ENCODE peak calls at places on chromosomes 1 and 21, in nine cellular contexts. One of them, this sample, is unnamed.
A peak's percentile ranks its signal among the peaks of the same experiment; 100 is the strongest.

GRCh38 chr1:31412732-31413404 is at the start of gene SERINC2:
- DNase-seq in Panc1: no peak
- DNase-seq in HCT116: no peak
- DNase-seq in GM23338: peak; percentile 84
- DNase-seq in HL-60: no peak
- DNase-seq in K562: peak; percentile 40
- DNase-seq in SK-N-SH: peak; percentile 89
- DNase-seq in GM12878: no peak
- DNase-seq in HepG2: no peak
- DNase-seq in this sample: no peak

GRCh38 chr1:189158155-189158554 is 1319.5 kb downstream of the BRINP3 start:
- DNase-seq in Panc1: no peak
- DNase-seq in HCT116: no peak
- DNase-seq in GM23338: no peak
- DNase-seq in HL-60: no peak
- DNase-seq in K562: peak; percentile 21
- DNase-seq in SK-N-SH: no peak
- DNase-seq in GM12878: no peak
- DNase-seq in HepG2: no peak
- DNase-seq in this sample: no peak

GRCh38 chr21:34029724-34030528 is 43.5 kb upstream of the MRPS6 start:
- DNase-seq in Panc1: peak; percentile 39
- DNase-seq in HCT116: peak; percentile 84
- DNase-seq in GM23338: peak; percentile 95
- DNase-seq in HL-60: no peak
- DNase-seq in K562: peak; percentile 89
- DNase-seq in SK-N-SH: peak; percentile 56
- DNase-seq in GM12878: peak; percentile 87
- DNase-seq in HepG2: peak; percentile 23
- DNase-seq in this sample: peak; percentile 84

GRCh38 chr1:226125097-226125630 is 61.4 kb downstream of the ACBD3 start:
- DNase-seq in Panc1: peak; percentile 57
- DNase-seq in HCT116: peak; percentile 74
- DNase-seq in GM23338: peak; percentile 92
- DNase-seq in HL-60: peak; percentile 74
- DNase-seq in K562: peak; percentile 94
- DNase-seq in SK-N-SH: peak; percentile 90
- DNase-seq in GM12878: peak; percentile 55
- DNase-seq in HepG2: peak; percentile 70
- DNase-seq in this sample: peak; percentile 86

GRCh38 chr1:226625326-226625725 is 76.8 kb downstream of the STUM start:
- DNase-seq in Panc1: no peak
- DNase-seq in HCT116: no peak
- DNase-seq in GM23338: no peak
- DNase-seq in HL-60: no peak
- DNase-seq in K562: no peak
- DNase-seq in SK-N-SH: no peak
- DNase-seq in GM12878: no peak
- DNase-seq in HepG2: no peak
- DNase-seq in this sample: no peak

GRCh38 chr1:176994926-176995596 is 169.5 kb downstream of the ASTN1 start:
- DNase-seq in Panc1: no peak
- DNase-seq in HCT116: no peak
- DNase-seq in GM23338: no peak
- DNase-seq in HL-60: no peak
- DNase-seq in K562: no peak
- DNase-seq in SK-N-SH: no peak
- DNase-seq in GM12878: no peak
- DNase-seq in HepG2: no peak
- DNase-seq in this sample: no peak

GRCh38 chr1:169240449-169241242 is 127.0 kb downstream of the NME7 start:
- DNase-seq in Panc1: peak; percentile 20
- DNase-seq in HCT116: no peak
- DNase-seq in GM23338: no peak
- DNase-seq in HL-60: no peak
- DNase-seq in K562: no peak
- DNase-seq in SK-N-SH: no peak
- DNase-seq in GM12878: no peak
- DNase-seq in HepG2: no peak
- DNase-seq in this sample: no peak

GRCh38 chr1:44030606-44031050 is 634 bp downstream of the SLC6A9 start:
- DNase-seq in Panc1: no peak
- DNase-seq in HCT116: no peak
- DNase-seq in GM23338: peak; percentile 77
- DNase-seq in HL-60: peak; percentile 25
- DNase-seq in K562: peak; percentile 71
- DNase-seq in SK-N-SH: peak; percentile 88
- DNase-seq in GM12878: no peak
- DNase-seq in HepG2: peak; percentile 34
- DNase-seq in this sample: no peak

GRCh38 chr21:31409849-31410762 is 66.0 kb upstream of the TIAM1 start:
- DNase-seq in Panc1: no peak
- DNase-seq in HCT116: no peak
- DNase-seq in GM23338: no peak
- DNase-seq in HL-60: no peak
- DNase-seq in K562: no peak
- DNase-seq in SK-N-SH: no peak
- DNase-seq in GM12878: no peak
- DNase-seq in HepG2: no peak
- DNase-seq in this sample: no peak

GRCh38 chr1:4658643-4659042 is 4.2 kb downstream of the AJAP1 start:
- DNase-seq in Panc1: no peak
- DNase-seq in HCT116: no peak
- DNase-seq in GM23338: no peak
- DNase-seq in HL-60: no peak
- DNase-seq in K562: no peak
- DNase-seq in SK-N-SH: no peak
- DNase-seq in GM12878: no peak
- DNase-seq in HepG2: no peak
- DNase-seq in this sample: no peak

GRCh38 chr1:6935379-6936307 is 150.4 kb downstream of the CAMTA1 start:
- DNase-seq in Panc1: no peak
- DNase-seq in HCT116: no peak
- DNase-seq in GM23338: no peak
- DNase-seq in HL-60: no peak
- DNase-seq in K562: no peak
- DNase-seq in SK-N-SH: peak; percentile 64
- DNase-seq in GM12878: no peak
- DNase-seq in HepG2: no peak
- DNase-seq in this sample: no peak

GRCh38 chr1:212928323-212929281 is 21.7 kb upstream of the VASH2 start:
- DNase-seq in Panc1: no peak
- DNase-seq in HCT116: no peak
- DNase-seq in GM23338: peak; percentile 74
- DNase-seq in HL-60: no peak
- DNase-seq in K562: no peak
- DNase-seq in SK-N-SH: peak; percentile 49
- DNase-seq in GM12878: peak; percentile 65
- DNase-seq in HepG2: no peak
- DNase-seq in this sample: no peak

GRCh38 chr1:212926364-212926757 is 24.0 kb upstream of the VASH2 start:
- DNase-seq in Panc1: no peak
- DNase-seq in HCT116: no peak
- DNase-seq in GM23338: no peak
- DNase-seq in HL-60: no peak
- DNase-seq in K562: peak; percentile 29
- DNase-seq in SK-N-SH: no peak
- DNase-seq in GM12878: no peak
- DNase-seq in HepG2: no peak
- DNase-seq in this sample: no peak

GRCh38 chr1:212934050-212934449 is 16.3 kb upstream of the VASH2 start:
- DNase-seq in Panc1: no peak
- DNase-seq in HCT116: no peak
- DNase-seq in GM23338: no peak
- DNase-seq in HL-60: no peak
- DNase-seq in K562: no peak
- DNase-seq in SK-N-SH: no peak
- DNase-seq in GM12878: no peak
- DNase-seq in HepG2: no peak
- DNase-seq in this sample: no peak

GRCh38 chr1:212935387-212935981 is 14.9 kb upstream of the VASH2 start:
- DNase-seq in Panc1: no peak
- DNase-seq in HCT116: no peak
- DNase-seq in GM23338: no peak
- DNase-seq in HL-60: no peak
- DNase-seq in K562: no peak
- DNase-seq in SK-N-SH: no peak
- DNase-seq in GM12878: no peak
- DNase-seq in HepG2: peak; percentile 42
- DNase-seq in this sample: no peak

DNA sequence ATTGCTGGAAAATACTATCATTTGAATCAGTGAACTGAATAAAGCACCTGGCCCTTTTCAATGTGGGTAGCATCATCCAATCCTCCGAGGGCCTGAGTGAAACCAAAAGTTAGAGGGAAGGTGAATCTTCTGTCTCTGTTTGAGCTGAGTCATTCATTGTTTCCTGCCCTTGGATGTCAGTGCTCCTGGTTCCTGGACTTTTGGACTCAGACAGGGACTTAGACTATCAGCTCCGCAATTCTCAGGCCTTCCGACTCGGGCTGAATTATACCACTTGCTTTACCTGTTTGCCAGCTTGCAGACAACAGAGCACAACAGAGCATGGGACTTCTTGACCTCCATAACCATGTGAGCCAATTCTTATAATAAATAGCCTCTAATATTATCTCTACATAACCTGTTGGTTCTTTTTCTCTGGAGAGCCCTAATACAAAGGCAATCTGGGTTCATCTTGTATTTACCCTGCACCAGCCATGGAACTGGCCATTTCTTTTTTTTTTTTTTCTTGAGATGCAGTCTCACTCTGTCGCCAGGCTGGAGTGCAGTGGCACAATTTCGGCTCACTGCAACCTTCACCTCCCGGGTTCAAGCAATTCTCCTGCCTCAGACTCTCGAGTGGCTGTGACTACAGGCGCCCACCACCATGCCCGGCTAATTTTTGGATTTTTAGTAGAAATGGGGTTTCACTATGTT is 19.2 kb upstream of the VASH2 start:
- DNase-seq in Panc1: no peak
- DNase-seq in HCT116: no peak
- DNase-seq in GM23338: no peak
- DNase-seq in HL-60: no peak
- DNase-seq in K562: no peak
- DNase-seq in SK-N-SH: no peak
- DNase-seq in GM12878: no peak
- DNase-seq in HepG2: peak; percentile 87
- DNase-seq in this sample: peak; percentile 54
- TF ChIP-seq REST in Panc1: no peak
- TF ChIP-seq REST in HCT116: no peak
- TF ChIP-seq REST in GM23338: no peak
- TF ChIP-seq REST in HL-60: no peak
- TF ChIP-seq REST in K562: no peak
- TF ChIP-seq REST in SK-N-SH: no peak
- TF ChIP-seq REST in GM12878: no peak
- TF ChIP-seq REST in HepG2: no peak
- TF ChIP-seq REST in this sample: no peak

GRCh38 chr1:214393086-214393485 is 112.1 kb downstream of the SMYD2 start:
- DNase-seq in Panc1: no peak
- DNase-seq in HCT116: no peak
- DNase-seq in GM23338: no peak
- DNase-seq in HL-60: no peak
- DNase-seq in K562: no peak
- DNase-seq in SK-N-SH: no peak
- DNase-seq in GM12878: no peak
- DNase-seq in HepG2: no peak
- DNase-seq in this sample: no peak
- TF ChIP-seq REST in Panc1: no peak
- TF ChIP-seq REST in HCT116: no peak
- TF ChIP-seq REST in GM23338: no peak
- TF ChIP-seq REST in HL-60: no peak
- TF ChIP-seq REST in K562: no peak
- TF ChIP-seq REST in SK-N-SH: no peak
- TF ChIP-seq REST in GM12878: no peak
- TF ChIP-seq REST in HepG2: no peak
- TF ChIP-seq REST in this sample: no peak

GRCh38 chr1:30039354-30040080 is 683.9 kb downstream of the MATN1 start:
- DNase-seq in Panc1: no peak
- DNase-seq in HCT116: no peak
- DNase-seq in GM23338: no peak
- DNase-seq in HL-60: no peak
- DNase-seq in K562: no peak
- DNase-seq in SK-N-SH: no peak
- DNase-seq in GM12878: no peak
- DNase-seq in HepG2: peak; percentile 9
- DNase-seq in this sample: no peak
- TF ChIP-seq REST in Panc1: no peak
- TF ChIP-seq REST in HCT116: no peak
- TF ChIP-seq REST in GM23338: no peak
- TF ChIP-seq REST in HL-60: no peak
- TF ChIP-seq REST in K562: no peak
- TF ChIP-seq REST in SK-N-SH: no peak
- TF ChIP-seq REST in GM12878: no peak
- TF ChIP-seq REST in HepG2: no peak
- TF ChIP-seq REST in this sample: no peak

DNA sequence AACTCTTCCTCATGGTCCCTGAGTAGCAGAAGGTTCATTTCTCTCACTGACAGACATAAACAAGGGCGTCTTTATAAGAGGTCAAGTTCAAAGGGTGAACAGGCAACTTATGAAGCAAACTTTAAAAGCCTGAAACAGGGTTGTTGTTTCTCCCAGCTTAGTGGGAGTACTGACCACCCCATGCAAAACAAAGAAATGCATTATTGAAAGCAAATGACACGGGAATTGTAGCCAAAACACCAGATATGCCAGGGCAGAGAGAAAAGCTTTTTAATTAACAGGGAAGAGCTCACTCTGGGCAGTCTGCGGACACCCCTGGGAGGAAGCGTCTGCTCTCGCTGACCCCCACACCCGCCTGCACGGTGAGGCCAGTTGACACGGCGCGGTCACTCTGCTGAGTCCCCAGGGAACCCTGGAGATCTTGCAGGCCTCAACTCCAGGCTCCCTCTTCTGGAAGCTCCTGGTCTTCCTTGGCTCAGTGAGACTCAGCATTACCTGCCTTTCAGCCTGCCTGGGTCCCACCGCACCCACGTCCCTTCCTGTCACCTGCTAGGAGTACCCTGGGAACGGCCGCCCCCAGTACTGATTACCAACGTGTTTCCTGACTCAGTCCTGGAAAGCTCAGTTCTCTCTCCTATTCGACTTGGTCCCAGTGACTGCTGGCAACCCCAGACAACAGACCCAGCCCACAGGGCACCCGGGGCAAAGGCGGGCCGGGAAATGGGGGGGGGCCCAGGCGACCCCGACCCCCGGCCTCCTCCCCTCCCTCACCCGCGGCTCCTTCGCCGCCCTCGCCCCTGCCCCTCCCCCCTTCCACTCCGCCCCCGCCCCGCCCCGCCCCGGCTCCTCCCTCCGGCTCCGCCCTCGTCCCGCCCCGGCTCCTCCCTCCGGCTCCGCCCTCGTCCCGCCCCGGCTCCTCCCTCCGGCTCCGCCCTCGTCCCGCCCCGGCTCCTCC is 972 bp downstream of the CFAP410 start:
- DNase-seq in Panc1: peak; percentile 17
- DNase-seq in HCT116: peak; percentile 47
- DNase-seq in GM23338: peak; percentile 85
- DNase-seq in HL-60: peak; percentile 26
- DNase-seq in K562: peak; percentile 78
- DNase-seq in SK-N-SH: peak; percentile 90
- DNase-seq in GM12878: no peak
- DNase-seq in HepG2: peak; percentile 59
- DNase-seq in this sample: peak; percentile 65
- TF ChIP-seq REST in Panc1: no peak
- TF ChIP-seq REST in HCT116: no peak
- TF ChIP-seq REST in GM23338: no peak
- TF ChIP-seq REST in HL-60: no peak
- TF ChIP-seq REST in K562: no peak
- TF ChIP-seq REST in SK-N-SH: no peak
- TF ChIP-seq REST in GM12878: no peak
- TF ChIP-seq REST in HepG2: no peak
- TF ChIP-seq REST in this sample: no peak